ENCODE peak calls at places on chromosomes 1 and 21, in seven cellular contexts. A, T, I, Q, W, E and H are unnamed samples.

GRCh38 chr1:205444931-205445652 is 10.8 kb downstream of the BLACAT1 start:
- DNase-seq in A (peak), T (peak), I (peak), Q (no peak), W (no peak), E (no peak), H (peak)

GRCh38 chr1:230772457-230773395 is 25.5 kb downstream of the CAPN9 start:
- DNase-seq in A (peak), T (peak), I (no peak), Q (no peak), W (peak), E (peak), H (no peak)

GRCh38 chr1:207804746-207805468 is 53.1 kb downstream of the CD46 start:
- DNase-seq in A (no peak), T (no peak), I (no peak), Q (no peak), W (no peak), E (no peak), H (no peak)

GRCh38 chr1:219938706-219939105 is 10.3 kb upstream of the SLC30A10 start:
- DNase-seq in A (no peak), T (peak), I (no peak), Q (no peak), W (no peak), E (peak), H (no peak)

GRCh38 chr1:85118751-85119150 is 70.5 kb upstream of the MCOLN3 start:
- DNase-seq in A (no peak), T (peak), I (no peak), Q (no peak), W (no peak), E (no peak), H (no peak)

GRCh38 chr21:46325073-46325912 is 1.3 kb downstream of the PCNT start:
- DNase-seq in A (peak), T (peak), I (peak), Q (no peak), W (peak), E (peak), H (peak)

GRCh38 chr1:114235956-114236355 is 82.3 kb upstream of the SYT6 start:
- DNase-seq in A (no peak), T (no peak), I (no peak), Q (no peak), W (no peak), E (peak), H (no peak)

GRCh38 chr1:151085953-151086559 is 15.5 kb downstream of the GABPB2 start:
- DNase-seq in A (no peak), T (no peak), I (no peak), Q (no peak), W (no peak), E (no peak), H (no peak)

GRCh38 chr1:33140153-33141149 is 41.4 kb downstream of the TRIM62 start:
- DNase-seq in A (peak), T (peak), I (no peak), Q (no peak), W (no peak), E (peak), H (no peak)

GRCh38 chr1:190226006-190226405 is 251.7 kb downstream of the BRINP3 start:
- DNase-seq in A (no peak), T (no peak), I (no peak), Q (no peak), W (peak), E (no peak), H (no peak)

GRCh38 chr1:14345925-14346550 is 252.4 kb upstream of the KAZN start:
- DNase-seq in A (peak), T (peak), I (no peak), Q (no peak), W (no peak), E (peak), H (no peak)

GRCh38 chr1:169144941-169145626 is 38.6 kb downstream of the ATP1B1 start:
- DNase-seq in A (no peak), T (no peak), I (no peak), Q (no peak), W (no peak), E (no peak), H (no peak)

GRCh38 chr1:31306278-31306677 is 9.4 kb downstream of the ZCCHC17 start:
- DNase-seq in A (no peak), T (peak), I (no peak), Q (no peak), W (peak), E (peak), H (no peak)

GRCh38 chr21:34882719-34883131 is 166.4 kb downstream of the RUNX1 start:
- DNase-seq in A (no peak), T (no peak), I (no peak), Q (no peak), W (no peak), E (no peak), H (no peak)

GRCh38 chr1:6460349-6461236 is 5.4 kb downstream of the TNFRSF25 start:
- DNase-seq in A (no peak), T (no peak), I (no peak), Q (peak), W (no peak), E (no peak), H (no peak)

GRCh38 chr1:156124557-156125483 is 10.3 kb downstream of the LMNA start:
- DNase-seq in A (peak), T (peak), I (peak), Q (peak), W (peak), E (peak), H (peak)

GRCh38 chr1:48617227-48617626 is 145.2 kb upstream of the SPATA6 start:
- DNase-seq in A (no peak), T (peak), I (no peak), Q (no peak), W (no peak), E (no peak), H (no peak)

GRCh38 chr1:234134878-234135277 is 230.4 kb downstream of the SLC35F3 start:
- DNase-seq in A (no peak), T (no peak), I (no peak), Q (no peak), W (no peak), E (no peak), H (no peak)

GRCh38 chr1:29324771-29325351 is 88.5 kb downstream of the PTPRU start:
- DNase-seq in A (peak), T (no peak), I (no peak), Q (no peak), W (no peak), E (no peak), H (peak)

GRCh38 chr21:33042812-33043211 is 17.1 kb downstream of the OLIG2 start:
- DNase-seq in A (no peak), T (peak), I (no peak), Q (no peak), W (peak), E (peak), H (no peak)

GRCh38 chr1:210816136-210816535 is 317.8 kb downstream of the KCNH1 start:
- DNase-seq in A (no peak), T (no peak), I (no peak), Q (no peak), W (no peak), E (no peak), H (no peak)

GRCh38 chr1:38238294-38238693 is 191.7 kb upstream of the POU3F1 start:
- DNase-seq in A (no peak), T (no peak), I (no peak), Q (no peak), W (no peak), E (no peak), H (no peak)

GRCh38 chr1:26353210-26353859 is 595 bp downstream of the CRYBG2 start:
- DNase-seq in A (no peak), T (no peak), I (no peak), Q (no peak), W (no peak), E (peak), H (no peak)

DNA sequence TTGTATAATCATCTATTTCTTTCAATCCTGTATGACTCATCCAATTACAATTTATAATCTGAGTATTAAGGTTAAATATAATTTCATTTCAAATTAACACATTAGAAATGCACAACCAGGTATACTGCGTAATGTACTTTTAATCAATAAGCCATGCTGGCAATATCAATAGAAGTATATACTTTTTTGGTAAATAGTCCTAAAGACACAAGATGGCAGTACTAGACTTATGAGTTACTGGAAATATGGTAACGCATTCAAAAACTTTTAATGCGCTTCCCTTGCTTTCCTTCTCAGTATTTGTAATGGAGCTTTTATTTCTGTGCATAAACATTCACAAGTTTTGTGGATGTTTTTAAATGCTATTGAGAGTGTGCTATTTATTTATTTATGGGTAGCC is 1162.0 kb upstream of the TMPRSS15 start:
- DNase-seq in A (no peak), T (no peak), I (no peak), Q (no peak), W (no peak), E (peak), H (no peak)
- TF ChIP-seq CTCF in A (no peak), T (no peak), I (no peak), Q (no peak), W (no peak), E (peak), H (no peak)

DNA sequence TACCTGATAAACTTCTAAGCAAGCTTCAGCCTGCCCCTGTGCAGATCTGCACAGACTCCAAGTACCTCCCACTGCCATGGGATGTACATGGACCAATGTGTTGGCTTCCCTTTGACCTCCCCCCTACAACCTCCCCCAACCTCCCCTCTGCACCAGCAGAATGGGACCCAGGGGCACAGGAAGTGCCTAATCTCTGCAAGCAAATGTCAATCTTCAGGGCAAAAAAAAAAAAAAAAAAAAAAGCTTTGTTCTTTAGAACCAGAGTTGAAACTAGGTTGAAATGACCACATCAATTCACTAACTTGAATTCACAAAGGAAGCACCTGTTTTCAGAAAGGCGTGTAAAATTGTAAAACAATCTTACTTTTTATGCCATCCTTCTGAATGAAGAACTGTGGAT is 53.9 kb upstream of the TIAM1 start:
- DNase-seq in A (peak), T (no peak), I (no peak), Q (peak), W (no peak), E (no peak), H (peak)
- H3K27ac ChIP-seq in A (peak), T (no peak), I (no peak), Q (no peak), W (no peak), E (no peak), H (no peak)

GRCh38 chr1:209534496-209535250 is 48.8 kb upstream of the CAMK1G start:
- DNase-seq in A (peak), T (no peak), I (no peak), Q (no peak), W (peak), E (no peak), H (no peak)
- TF ChIP-seq CTCF in A (peak), T (no peak), I (no peak), Q (no peak), W (peak), E (peak), H (no peak)

DNA sequence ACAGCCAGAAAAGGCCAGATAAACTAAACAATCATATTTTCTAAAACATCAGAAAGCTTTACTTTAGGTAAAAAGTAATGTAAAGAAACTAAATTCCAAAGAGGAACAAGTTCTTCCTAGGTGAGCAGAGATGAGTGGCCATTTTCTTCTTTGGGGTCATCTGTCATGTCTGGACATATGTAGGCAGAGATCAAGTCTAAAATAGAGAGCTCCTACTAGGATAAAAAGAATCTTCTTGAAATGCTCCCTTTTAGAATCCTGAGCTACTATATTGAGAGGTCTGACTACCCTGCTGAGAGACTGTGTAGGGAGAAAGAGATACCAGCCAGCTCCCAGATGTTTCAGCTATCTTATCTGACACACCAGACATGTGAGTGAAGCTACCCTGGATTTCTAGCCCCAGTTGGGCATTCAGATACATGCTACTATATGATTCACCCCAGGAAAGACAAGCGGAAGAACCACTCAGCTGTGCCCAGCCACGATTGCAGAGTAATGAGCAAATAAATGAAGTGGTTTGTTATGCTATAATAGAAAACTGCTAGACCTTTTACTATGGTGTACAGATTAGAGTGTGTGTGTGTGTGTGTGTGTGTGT is 80.1 kb downstream of the TTLL7 start:
- DNase-seq in A (no peak), T (no peak), I (no peak), Q (no peak), W (no peak), E (no peak), H (no peak)
- H3K27ac ChIP-seq in A (no peak), T (no peak), I (no peak), Q (no peak), W (no peak), E (no peak), H (no peak)

GRCh38 chr21:44803651-44804050 is 2.0 kb upstream of the UBE2G2 start:
- DNase-seq in A (no peak), T (no peak), I (no peak), Q (no peak), W (no peak), E (no peak), H (no peak)

GRCh38 chr21:44800103-44800502 is 1.5 kb downstream of the UBE2G2 start:
- DNase-seq in A (peak), T (peak), I (no peak), Q (no peak), W (peak), E (peak), H (no peak)

GRCh38 chr21:44802396-44803153 is 955 bp upstream of the UBE2G2 start:
- DNase-seq in A (peak), T (no peak), I (no peak), Q (no peak), W (no peak), E (peak), H (no peak)

GRCh38 chr21:44801468-44802395 is at the start of gene UBE2G2:
- DNase-seq in A (peak), T (peak), I (peak), Q (peak), W (peak), E (peak), H (peak)

DNA sequence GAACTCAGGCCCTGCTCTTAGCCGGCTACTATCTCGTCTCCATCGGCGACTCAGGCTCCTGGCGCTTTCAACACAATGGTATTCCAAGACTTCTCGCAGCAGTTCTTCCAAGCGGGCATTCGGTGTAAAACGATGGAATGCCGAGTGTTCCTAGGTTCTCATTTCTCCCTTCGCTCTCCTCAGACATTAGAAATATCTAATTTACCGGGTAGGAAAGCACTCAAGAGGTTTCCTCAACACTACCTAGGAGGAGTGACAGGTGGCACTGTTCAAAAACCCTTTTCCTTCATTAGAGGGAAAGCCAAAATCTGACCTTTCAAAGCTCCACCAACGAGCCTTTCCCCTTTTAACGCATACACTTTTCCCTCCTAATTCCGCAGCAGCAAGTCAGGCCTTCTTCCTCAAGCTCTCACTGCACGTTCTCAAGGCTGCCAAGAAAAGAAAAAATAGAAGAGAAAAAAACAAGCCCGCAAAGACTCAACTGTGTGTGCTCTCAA is 601 bp downstream of the UBE2G2 start:
- DNase-seq in A (peak), T (peak), I (no peak), Q (peak), W (peak), E (peak), H (no peak)
- TF ChIP-seq CTCF in A (peak), T (peak), I (peak), Q (peak), W (peak), E (peak), H (peak)

GRCh38 chr1:154970631-154971340 is at the start of gene SHC1:
- DNase-seq in A (peak), T (peak), I (peak), Q (no peak), W (peak), E (peak), H (peak)

GRCh38 chr1:154967331-154967950 is 3.1 kb downstream of the SHC1 start:
- DNase-seq in A (no peak), T (no peak), I (no peak), Q (no peak), W (no peak), E (no peak), H (no peak)

GRCh38 chr1:154969741-154970452 is 650 bp downstream of the SHC1 start:
- DNase-seq in A (no peak), T (no peak), I (peak), Q (no peak), W (no peak), E (no peak), H (peak)

GRCh38 chr1:154969246-154969645 is 1.3 kb downstream of the SHC1 start:
- DNase-seq in A (no peak), T (no peak), I (no peak), Q (no peak), W (no peak), E (no peak), H (no peak)

DNA sequence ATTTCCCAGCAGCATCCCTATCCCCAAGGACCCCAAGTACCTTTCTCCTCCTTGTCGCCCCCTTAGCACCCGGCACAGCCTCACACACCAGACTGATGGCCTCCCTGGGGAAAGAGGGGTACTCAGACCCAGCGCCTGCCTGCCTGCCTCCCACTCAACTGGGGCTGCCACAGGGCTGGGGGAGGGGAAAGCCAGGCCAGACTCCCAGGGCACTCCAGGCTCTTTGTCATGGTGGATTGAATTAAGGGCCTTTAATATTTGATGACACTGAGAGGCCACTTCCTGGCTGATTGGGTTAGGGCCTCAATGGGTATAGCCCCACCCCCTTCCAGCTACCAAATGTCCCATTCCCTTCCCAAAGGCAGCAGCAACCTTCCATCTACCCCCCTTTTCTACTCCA is 1.8 kb downstream of the SHC1 start:
- DNase-seq in A (no peak), T (no peak), I (no peak), Q (no peak), W (no peak), E (no peak), H (no peak)
- H3K27ac ChIP-seq in A (peak), T (peak), I (peak), Q (no peak), W (peak), E (no peak), H (peak)

GRCh38 chr1:53037159-53037558 is 24.9 kb upstream of the PODN start:
- DNase-seq in A (no peak), T (no peak), I (no peak), Q (no peak), W (no peak), E (no peak), H (no peak)
- TF ChIP-seq CTCF in A (no peak), T (no peak), I (no peak), Q (no peak), W (no peak), E (no peak), H (no peak)

GRCh38 chr1:8419172-8419571 is 101.3 kb downstream of the SLC45A1 start:
- DNase-seq in A (no peak), T (no peak), I (no peak), Q (no peak), W (no peak), E (no peak), H (no peak)

GRCh38 chr1:8416857-8417256 is 98.9 kb downstream of the SLC45A1 start:
- DNase-seq in A (no peak), T (no peak), I (no peak), Q (no peak), W (no peak), E (no peak), H (no peak)

GRCh38 chr1:8417625-8418024 is 99.7 kb downstream of the SLC45A1 start:
- DNase-seq in A (no peak), T (no peak), I (no peak), Q (no peak), W (no peak), E (no peak), H (no peak)

GRCh38 chr1:8419861-8420260 is 101.9 kb downstream of the SLC45A1 start:
- DNase-seq in A (no peak), T (no peak), I (no peak), Q (no peak), W (no peak), E (no peak), H (no peak)

GRCh38 chr1:8418301-8418700 is 100.4 kb downstream of the SLC45A1 start:
- DNase-seq in A (no peak), T (no peak), I (no peak), Q (no peak), W (no peak), E (no peak), H (no peak)
- H3K27ac ChIP-seq in A (no peak), T (no peak), I (peak), Q (no peak), W (no peak), E (no peak), H (peak)

DNA sequence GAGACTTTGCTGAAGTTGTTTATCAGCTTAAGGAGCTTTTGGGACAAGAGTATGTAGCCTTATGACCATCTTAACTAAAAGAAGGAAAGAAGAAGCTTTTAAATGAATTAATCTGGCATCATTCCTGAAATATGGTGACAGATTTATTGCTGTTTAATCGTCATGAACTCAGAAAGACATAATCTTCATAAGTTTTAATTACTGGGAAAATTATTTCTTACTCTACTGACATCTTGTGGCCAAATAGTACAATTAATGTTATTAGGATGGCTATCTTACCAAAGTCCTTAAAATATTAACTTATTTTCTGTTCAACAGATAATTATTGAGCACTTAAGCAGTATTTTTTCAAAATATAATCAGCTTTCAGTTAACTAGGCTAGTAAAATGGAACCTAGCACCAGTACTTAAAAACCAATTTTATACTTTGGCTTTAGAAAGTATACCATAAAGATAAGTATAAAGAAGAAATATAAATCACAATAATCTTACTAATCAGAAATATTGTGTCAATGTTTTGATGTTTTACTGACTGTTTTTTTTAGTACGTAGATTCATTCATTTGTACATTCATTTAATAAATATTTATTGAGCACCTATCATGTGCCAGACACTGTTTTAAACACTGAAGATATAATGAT is 34.7 kb upstream of the GPR25 start:
- DNase-seq in A (no peak), T (peak), I (no peak), Q (no peak), W (peak), E (peak), H (no peak)
- TF ChIP-seq CTCF in A (peak), T (peak), I (peak), Q (no peak), W (peak), E (peak), H (peak)